ENCODE peak calls at places on chromosome 15, in eight cellular contexts. G is heart left ventricle; K is kidney tubule cell; W is activated CD4-positive, alpha-beta T cell treated with anti-CD3 and anti-CD28 coated beads, Interleukin-2, amount 10 ng/mL, durations not matched to agents 24 days and 14 days; D is fibroblast of lung; J is RWPE1; I is NCI-H2029 treated with DMSO at 0.1 percent for 48 hours; Z is RPMI7951. S is an unnamed sample.

GRCh38 chr15:99496302-99496629 is 69.5 kb upstream of the MEF2A start:
- DNase-seq in G (no peak), K (no peak), W (no peak), D (no peak), J (no peak), I (no peak), Z (no peak), S (no peak)

GRCh38 chr15:57494575-57494974 is 97.1 kb upstream of the MYZAP start:
- DNase-seq in G (no peak), K (no peak), W (no peak), D (no peak), J (no peak), I (no peak), Z (no peak), S (no peak)

GRCh38 chr15:81492303-81492702 is 118.3 kb upstream of the TMC3 start:
- DNase-seq in G (peak), K (no peak), W (no peak), D (peak), J (no peak), I (peak), Z (no peak), S (no peak)

GRCh38 chr15:57509121-57509520 is 82.6 kb upstream of the MYZAP start:
- DNase-seq in G (no peak), K (peak), W (no peak), D (no peak), J (no peak), I (no peak), Z (no peak), S (peak)

GRCh38 chr15:31261266-31262142 is 65.1 kb upstream of the KLF13 start:
- DNase-seq in G (no peak), K (no peak), W (no peak), D (no peak), J (no peak), I (no peak), Z (no peak), S (no peak)

GRCh38 chr15:66080791-66081475 is 172.6 kb downstream of the MEGF11 start:
- DNase-seq in G (no peak), K (peak), W (no peak), D (peak), J (peak), I (no peak), Z (peak), S (peak)

GRCh38 chr15:92818658-92819311 is 81.3 kb upstream of the CHD2 start:
- DNase-seq in G (no peak), K (peak), W (peak), D (peak), J (no peak), I (peak), Z (peak), S (no peak)

GRCh38 chr15:101620645-101621044 is 31.5 kb downstream of the TM2D3 start:
- DNase-seq in G (no peak), K (no peak), W (no peak), D (no peak), J (no peak), I (no peak), Z (peak), S (no peak)

GRCh38 chr15:81887913-81888312 is 157.9 kb downstream of the MEX3B start:
- DNase-seq in G (no peak), K (no peak), W (no peak), D (peak), J (peak), I (no peak), Z (peak), S (no peak)

GRCh38 chr15:101528917-101529299 is 39.4 kb upstream of the PCSK6 start:
- DNase-seq in G (no peak), K (peak), W (peak), D (no peak), J (no peak), I (no peak), Z (no peak), S (no peak)

GRCh38 chr15:59284768-59285368 is 78.2 kb downstream of the LDHAL6B start:
- DNase-seq in G (no peak), K (peak), W (no peak), D (no peak), J (no peak), I (no peak), Z (no peak), S (peak)

GRCh38 chr15:57485869-57486268 is 105.8 kb upstream of the MYZAP start:
- DNase-seq in G (no peak), K (peak), W (no peak), D (peak), J (peak), I (no peak), Z (peak), S (peak)

GRCh38 chr15:72968531-72968922 is 83.7 kb upstream of the NEO1 start:
- DNase-seq in G (no peak), K (peak), W (no peak), D (no peak), J (no peak), I (peak), Z (peak), S (peak)

GRCh38 chr15:45471151-45471550 is 51.4 kb downstream of the SLC30A4 start:
- DNase-seq in G (no peak), K (no peak), W (peak), D (no peak), J (no peak), I (no peak), Z (no peak), S (no peak)

GRCh38 chr15:39135989-39136388 is 444.9 kb upstream of the THBS1 start:
- DNase-seq in G (no peak), K (peak), W (no peak), D (peak), J (no peak), I (no peak), Z (peak), S (peak)

GRCh38 chr15:67550522-67550921 is 8.0 kb downstream of the MAP2K5 start:
- DNase-seq in G (peak), K (no peak), W (no peak), D (peak), J (no peak), I (no peak), Z (peak), S (no peak)

GRCh38 chr15:80455668-80456442 is 51.7 kb downstream of the ARNT2 start:
- DNase-seq in G (peak), K (peak), W (peak), D (peak), J (peak), I (peak), Z (peak), S (peak)

GRCh38 chr15:101359365-101359947 is 64.4 kb upstream of the SNRPA1 start:
- DNase-seq in G (no peak), K (peak), W (no peak), D (no peak), J (peak), I (no peak), Z (no peak), S (no peak)

GRCh38 chr15:60772395-60773120 is 293.6 kb upstream of the ICE2 start:
- DNase-seq in G (no peak), K (peak), W (no peak), D (no peak), J (no peak), I (no peak), Z (no peak), S (no peak)

GRCh38 chr15:66089049-66089448 is 164.5 kb downstream of the MEGF11 start:
- DNase-seq in G (peak), K (no peak), W (no peak), D (no peak), J (no peak), I (no peak), Z (no peak), S (no peak)

GRCh38 chr15:53835309-53835708 is 75.8 kb upstream of the WDR72 start:
- DNase-seq in G (no peak), K (peak), W (no peak), D (peak), J (peak), I (no peak), Z (no peak), S (peak)

GRCh38 chr15:35657679-35658201 is 111.8 kb upstream of the DPH6 start:
- DNase-seq in G (no peak), K (peak), W (no peak), D (peak), J (no peak), I (no peak), Z (peak), S (peak)

GRCh38 chr15:58462547-58462946 is 30.8 kb downstream of the LIPC start:
- DNase-seq in G (no peak), K (peak), W (no peak), D (no peak), J (peak), I (peak), Z (no peak), S (no peak)

GRCh38 chr15:39154136-39154770 is 426.6 kb upstream of the THBS1 start:
- DNase-seq in G (no peak), K (no peak), W (no peak), D (no peak), J (no peak), I (no peak), Z (no peak), S (no peak)

GRCh38 chr15:62698646-62699045 is 343.9 kb upstream of the TPM1 start:
- DNase-seq in G (no peak), K (no peak), W (no peak), D (no peak), J (no peak), I (no peak), Z (no peak), S (no peak)

GRCh38 chr15:66504563-66505429 is at the start of the genes RPL4 and ZWILCH:
- DNase-seq in G (peak), K (peak), W (peak), D (peak), J (peak), I (no peak), Z (peak), S (peak)

GRCh38 chr15:57263520-57263919 is 112.8 kb upstream of the CGNL1 start:
- DNase-seq in G (no peak), K (no peak), W (no peak), D (no peak), J (no peak), I (no peak), Z (no peak), S (no peak)

GRCh38 chr15:71440479-71441071 is 325.3 kb downstream of the THSD4 start:
- DNase-seq in G (no peak), K (peak), W (peak), D (peak), J (peak), I (peak), Z (peak), S (peak)

GRCh38 chr15:80559320-80559693 is 135.8 kb upstream of the ABHD17C start:
- DNase-seq in G (no peak), K (no peak), W (no peak), D (peak), J (no peak), I (no peak), Z (no peak), S (no peak)

GRCh38 chr15:52060511-52060910 is 41.5 kb downstream of the MAPK6 start:
- DNase-seq in G (no peak), K (no peak), W (no peak), D (no peak), J (no peak), I (no peak), Z (no peak), S (no peak)

GRCh38 chr15:89299896-89300295 is 34.7 kb downstream of the POLG start:
- DNase-seq in G (no peak), K (peak), W (no peak), D (peak), J (no peak), I (peak), Z (peak), S (no peak)

GRCh38 chr15:101070502-101071273 is 151.5 kb downstream of the LRRK1 start:
- DNase-seq in G (peak), K (peak), W (no peak), D (peak), J (peak), I (peak), Z (peak), S (peak)

GRCh38 chr15:60589253-60589652 is 110.3 kb upstream of the ICE2 start:
- DNase-seq in G (no peak), K (peak), W (peak), D (no peak), J (no peak), I (no peak), Z (no peak), S (no peak)

GRCh38 chr15:89121414-89121813 is 33.2 kb downstream of the ABHD2 start:
- DNase-seq in G (no peak), K (peak), W (no peak), D (no peak), J (peak), I (no peak), Z (no peak), S (no peak)

GRCh38 chr15:43518073-43518761 is 809 bp downstream of the MAP1A start:
- DNase-seq in G (peak), K (no peak), W (no peak), D (peak), J (no peak), I (no peak), Z (no peak), S (no peak)

GRCh38 chr15:77104155-77104554 is 33.2 kb upstream of the TSPAN3 start:
- DNase-seq in G (peak), K (peak), W (no peak), D (peak), J (no peak), I (no peak), Z (no peak), S (no peak)